ENCODE peak calls at places on chromosomes 3 and 15, in nine cellular contexts. F is transverse colon; R is psoas muscle; K is heart right ventricle; I is cardiac fibroblast; V is tibial nerve; D is lung; Z is stomach; S is CD8-positive, alpha-beta T cell. G is an unnamed sample.

GRCh38 chr15:36334059-36334458 is 245.4 kb upstream of the CDIN1 start:
- DNase-seq in Z (no peak), K (no peak), R (no peak), V (no peak), I (peak), S (no peak), D (no peak), F (no peak), G (peak)

GRCh38 chr3:123941150-123941941 is 19.7 kb downstream of the CCDC14 start:
- DNase-seq in I (no peak), Z (no peak), F (no peak), K (no peak), D (no peak), R (no peak), S (no peak), V (no peak), G (peak)

GRCh38 chr15:78212546-78213424 is 21.6 kb downstream of the ACSBG1 start:
- DNase-seq in D (no peak), S (no peak), I (peak), F (peak), V (no peak), R (peak), K (peak), Z (peak), G (peak)

GRCh38 chr15:43900964-43901363 is 74.2 kb downstream of the WDR76 start:
- DNase-seq in S (no peak), D (no peak), V (no peak), R (no peak), F (no peak), I (no peak), Z (no peak), K (no peak), G (no peak)

GRCh38 chr3:139689122-139689521 is 11.3 kb upstream of the NMNAT3 start:
- DNase-seq in V (no peak), I (no peak), R (no peak), K (no peak), S (no peak), Z (no peak), F (no peak), D (no peak), G (no peak)

GRCh38 chr3:8768364-8769087 is 887 bp downstream of the OXTR start:
- DNase-seq in Z (no peak), V (no peak), K (no peak), R (no peak), D (no peak), F (no peak), S (no peak), I (peak), G (peak)

GRCh38 chr3:134357261-134357913 is 16.9 kb downstream of the AMOTL2 start:
- DNase-seq in F (no peak), K (no peak), I (no peak), S (no peak), R (no peak), D (no peak), Z (no peak), V (no peak), G (no peak)

GRCh38 chr15:90873488-90873997 is 5.2 kb downstream of the FURIN start:
- DNase-seq in F (no peak), Z (no peak), V (no peak), R (no peak), D (no peak), S (no peak), I (no peak), K (no peak), G (no peak)

GRCh38 chr15:42102646-42103235 is 8.4 kb upstream of the PLA2G4D start:
- DNase-seq in Z (no peak), V (no peak), R (no peak), I (peak), K (no peak), F (no peak), S (no peak), D (no peak), G (peak)

GRCh38 chr3:10918011-10918410 is 74.5 kb upstream of the SLC6A1 start:
- DNase-seq in S (no peak), V (no peak), I (no peak), F (no peak), D (no peak), K (no peak), Z (no peak), R (no peak), G (no peak)

GRCh38 chr3:67458406-67458805 is 196.0 kb downstream of the SUCLG2 start:
- DNase-seq in Z (no peak), V (no peak), S (no peak), K (no peak), D (no peak), R (no peak), F (no peak), I (peak), G (no peak)

GRCh38 chr3:114411811-114412803 is 118.3 kb downstream of the TIGIT start:
- DNase-seq in F (no peak), K (no peak), I (peak), V (no peak), Z (no peak), S (no peak), R (peak), D (no peak), G (peak)

GRCh38 chr3:105343991-105344390 is 22.7 kb upstream of the ALCAM start:
- DNase-seq in K (no peak), D (no peak), F (no peak), I (no peak), Z (no peak), S (no peak), V (no peak), R (no peak), G (no peak)

GRCh38 chr3:25781758-25782594 is 1.3 kb downstream of the NGLY1 start:
- DNase-seq in R (no peak), V (no peak), D (no peak), F (no peak), Z (no peak), K (no peak), S (no peak), I (no peak), G (no peak)

GRCh38 chr3:55000946-55001345 is 73.1 kb upstream of the LRTM1 start:
- DNase-seq in I (no peak), F (no peak), K (no peak), S (no peak), Z (no peak), R (no peak), V (no peak), D (no peak), G (peak)

GRCh38 chr3:172856766-172857742 is 106.5 kb downstream of the ECT2 start:
- DNase-seq in S (no peak), V (no peak), I (peak), K (peak), Z (peak), F (peak), D (no peak), R (no peak), G (no peak)

GRCh38 chr3:186567072-186567921 is at the start of gene TBCCD1:
- DNase-seq in S (peak), K (peak), F (peak), V (peak), I (peak), Z (peak), D (peak), R (peak), G (peak)

DNA sequence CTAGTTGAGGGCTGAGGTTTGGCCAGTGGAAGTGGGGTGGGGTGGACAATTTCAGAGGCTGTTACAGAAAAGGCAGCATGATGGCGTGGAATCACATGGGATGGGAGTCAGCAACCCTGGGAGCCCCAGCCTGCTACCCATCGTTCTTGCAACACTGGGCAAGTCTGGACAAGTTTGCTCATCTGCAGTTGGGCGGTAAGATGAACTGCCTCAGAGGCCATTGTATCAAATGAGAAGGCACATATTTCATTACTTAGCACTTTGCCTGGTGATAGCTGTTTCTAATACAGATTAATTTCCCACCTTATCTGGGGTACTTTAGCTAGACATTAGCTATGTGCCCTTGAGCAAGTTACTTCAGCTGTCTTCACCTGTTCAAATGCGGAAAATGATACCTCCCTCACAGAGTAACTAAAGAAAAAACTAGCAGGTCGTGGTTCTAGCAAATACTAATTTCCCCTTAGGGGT is 248.9 kb downstream of the THSD4 start:
- DNase-seq in F (peak), R (no peak), Z (no peak), K (no peak), I (no peak), V (no peak), D (no peak), S (no peak), G (no peak)
- H3K4me3 ChIP-seq in F (no peak), R (no peak), Z (no peak), K (no peak), I (no peak), V (no peak), D (no peak), S (no peak), G (no peak)

DNA sequence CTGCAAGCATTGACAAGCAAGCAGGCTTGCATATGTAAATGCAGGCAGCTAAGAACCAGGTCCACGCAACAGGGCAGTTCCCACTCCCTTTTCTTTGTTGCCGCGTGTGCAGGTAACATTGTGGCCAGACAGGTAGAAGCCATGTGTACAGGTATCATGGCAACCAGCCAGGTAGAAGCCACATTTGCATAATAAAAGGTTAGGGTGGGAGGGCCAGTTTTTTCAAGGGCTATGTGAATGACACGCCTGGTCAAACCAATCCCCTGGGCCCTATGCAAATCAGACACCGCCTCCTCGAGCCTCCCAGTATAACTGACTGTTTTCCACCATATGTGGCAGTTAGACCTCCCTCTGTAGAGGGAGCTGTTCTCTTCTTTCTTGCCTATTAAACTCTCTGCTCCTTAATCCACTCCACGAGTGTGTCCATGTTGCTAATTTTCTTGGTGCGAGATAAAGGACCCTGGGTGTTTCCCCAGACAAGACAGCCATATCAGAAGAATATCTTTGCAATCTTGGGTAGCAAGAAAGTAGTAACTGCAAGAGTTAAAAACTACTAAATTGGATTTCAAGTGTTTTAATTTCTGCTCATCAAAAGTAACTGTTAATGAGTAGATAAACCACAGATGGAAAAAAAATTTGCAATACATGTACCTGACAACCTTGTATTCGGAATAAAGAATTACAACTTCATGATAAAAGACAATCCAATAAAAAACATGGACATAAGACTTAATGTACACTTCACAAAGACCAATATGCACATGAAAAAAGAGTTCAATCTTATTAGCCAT is 21.8 kb downstream of the PCOLCE2 start:
- DNase-seq in D (no peak), I (peak), S (no peak), V (no peak), F (no peak), K (no peak), Z (peak), R (no peak), G (no peak)
- TF ChIP-seq CTCF in D (no peak), I (peak), S (no peak), V (no peak), F (no peak), K (no peak), Z (no peak), R (no peak), G (peak)

DNA sequence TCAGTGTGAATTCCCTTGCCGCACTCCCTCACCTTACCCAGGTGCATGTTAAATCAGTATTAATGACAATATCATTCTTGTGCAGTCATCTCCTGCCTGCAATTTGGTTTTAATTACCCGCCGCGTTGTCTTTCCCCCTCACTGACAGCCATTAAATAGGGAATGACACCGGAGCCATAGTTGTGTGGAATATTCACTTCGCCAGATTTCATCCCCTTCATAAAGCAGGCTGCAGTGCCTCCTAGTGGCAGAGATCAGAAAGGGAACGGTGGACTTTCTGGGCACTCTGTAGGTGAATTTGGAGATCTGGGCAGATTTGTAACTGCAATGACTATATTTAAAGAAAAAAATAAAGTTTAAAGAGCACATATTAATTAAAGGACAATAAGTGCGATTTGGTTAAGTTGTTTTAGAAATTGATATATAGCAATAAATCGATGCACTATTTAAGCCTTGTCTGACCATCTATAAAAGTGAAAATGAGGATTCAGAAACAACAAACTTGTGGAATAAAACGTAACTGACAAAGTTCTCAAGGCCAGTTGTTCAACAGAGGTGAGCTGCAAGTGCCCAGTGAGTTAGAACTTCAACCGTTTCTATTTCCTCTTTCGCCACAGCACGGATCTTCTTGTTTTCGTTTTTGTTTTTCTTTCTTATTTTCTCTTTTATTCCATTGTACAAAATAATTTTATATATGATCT is 725.1 kb upstream of the ARRDC4 start:
- DNase-seq in F (peak), S (no peak), I (peak), D (peak), R (no peak), Z (peak), K (peak), V (peak), G (peak)
- H3K4me3 ChIP-seq in F (no peak), S (no peak), I (no peak), D (no peak), R (no peak), Z (peak), K (no peak), V (peak), G (peak)

GRCh38 chr3:76728411-76728810 is 311.5 kb upstream of the ROBO2 start:
- DNase-seq in D (no peak), V (no peak), F (no peak), Z (no peak), I (no peak), K (no peak), R (no peak), S (no peak), G (no peak)
- TF ChIP-seq CTCF in D (no peak), V (no peak), F (no peak), Z (no peak), I (no peak), K (no peak), R (no peak), S (no peak), G (no peak)

DNA sequence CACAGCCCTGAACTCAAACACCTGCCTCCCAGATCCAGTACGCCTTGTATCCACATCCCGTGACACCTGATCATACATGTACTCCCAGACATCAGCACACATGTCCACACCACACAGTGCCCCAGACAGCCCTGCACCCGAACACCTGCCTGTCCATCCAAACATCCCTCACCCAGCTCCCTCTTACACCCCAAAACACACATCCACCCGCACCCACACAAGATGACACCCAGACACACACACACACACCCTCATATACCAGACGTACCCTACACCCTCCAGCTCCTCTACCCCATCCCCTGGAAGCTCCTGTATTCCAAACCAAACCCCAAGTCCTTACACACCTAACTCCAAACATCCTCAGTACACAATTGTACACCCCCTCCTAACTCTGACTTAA is 735 bp downstream of the CAMK1 start:
- DNase-seq in F (no peak), R (no peak), I (no peak), D (no peak), Z (no peak), K (no peak), V (no peak), S (no peak), G (no peak)
- H3K4me3 ChIP-seq in F (peak), R (peak), I (peak), D (peak), Z (peak), K (peak), V (peak), S (peak), G (peak)

G was measured in fibroblast of villous mesenchyme.